ENCODE peak calls at places on chromosomes 3 and 15, in four cellular contexts. One of them, this sample, is unnamed.

GRCh38 chr3:108645364-108645763 is 55.8 kb downstream of the DZIP3 start:
- DNase-seq in K562: no peak
- DNase-seq in H1: no peak
- DNase-seq in GM12878: no peak
- DNase-seq in this sample: no peak

GRCh38 chr15:77228831-77229230 is 157.9 kb upstream of the TSPAN3 start:
- DNase-seq in K562: no peak
- DNase-seq in H1: no peak
- DNase-seq in GM12878: no peak
- DNase-seq in this sample: no peak

GRCh38 chr3:176362191-176362731 is 835.0 kb downstream of the TBL1XR1 start:
- DNase-seq in K562: no peak
- DNase-seq in GM12878: no peak
- DNase-seq in H1: no peak
- DNase-seq in this sample: no peak

GRCh38 chr3:151328298-151329036 is 882 bp downstream of the P2RY13 start:
- DNase-seq in H1: no peak
- DNase-seq in GM12878: no peak
- DNase-seq in K562: no peak
- DNase-seq in this sample: no peak

GRCh38 chr15:63329567-63330350 is 51.9 kb downstream of the CA12 start:
- DNase-seq in K562: no peak
- DNase-seq in GM12878: no peak
- DNase-seq in H1: no peak
- DNase-seq in this sample: no peak

GRCh38 chr15:77410701-77411613 is 8.9 kb downstream of the PEAK1 start:
- DNase-seq in H1: no peak
- DNase-seq in K562: no peak
- DNase-seq in GM12878: no peak
- DNase-seq in this sample: no peak

GRCh38 chr15:52378746-52379394 is 83.3 kb upstream of the MYO5C start:
- DNase-seq in H1: no peak
- DNase-seq in GM12878: peak; percentile 77
- DNase-seq in K562: no peak
- DNase-seq in this sample: no peak

GRCh38 chr3:116077557-116077956 is 367.7 kb downstream of the LSAMP start:
- DNase-seq in GM12878: no peak
- DNase-seq in K562: no peak
- DNase-seq in H1: no peak
- DNase-seq in this sample: no peak

GRCh38 chr15:66043264-66043663 is 174.0 kb downstream of the RAB11A start:
- DNase-seq in K562: no peak
- DNase-seq in H1: no peak
- DNase-seq in GM12878: no peak
- DNase-seq in this sample: no peak

GRCh38 chr3:99218468-99218867 is 317.0 kb upstream of the DCBLD2 start:
- DNase-seq in H1: no peak
- DNase-seq in GM12878: no peak
- DNase-seq in K562: no peak
- DNase-seq in this sample: peak; percentile 0

GRCh38 chr3:81716870-81717509 is 44.5 kb downstream of the GBE1 start:
- DNase-seq in K562: no peak
- DNase-seq in GM12878: no peak
- DNase-seq in H1: no peak
- DNase-seq in this sample: no peak

GRCh38 chr15:69806287-69806915 is 291.3 kb downstream of the TLE3 start:
- DNase-seq in GM12878: no peak
- DNase-seq in K562: no peak
- DNase-seq in H1: no peak
- DNase-seq in this sample: no peak

GRCh38 chr3:189324538-189325138 is 152.9 kb downstream of the TPRG1 start:
- DNase-seq in K562: no peak
- DNase-seq in H1: no peak
- DNase-seq in GM12878: peak; percentile 94
- DNase-seq in this sample: peak; percentile 99

DNA sequence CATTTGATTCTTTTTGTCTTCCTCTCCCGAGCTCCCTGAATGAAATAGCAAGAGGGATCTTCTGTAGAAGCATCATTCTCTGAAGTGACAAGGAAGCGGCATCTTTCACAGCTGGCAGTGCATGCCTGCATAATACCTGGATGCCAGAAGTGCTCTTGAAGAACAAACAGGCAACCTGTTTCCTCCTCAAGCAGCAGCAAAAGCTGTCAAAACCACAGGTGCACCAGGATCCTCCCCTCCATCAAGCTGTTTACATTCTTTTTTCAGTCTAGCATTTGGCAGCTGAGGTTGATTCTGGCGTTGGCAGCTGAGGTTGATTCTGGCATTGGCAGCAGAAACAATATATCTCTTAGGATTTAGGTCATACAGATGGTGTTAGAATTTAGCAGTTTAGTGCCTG is 979.0 kb downstream of the TUSC7 start:
- DNase-seq in H1: no peak
- DNase-seq in K562: no peak
- DNase-seq in GM12878: no peak
- DNase-seq in this sample: no peak
- TF ChIP-seq EGR1 in H1: no peak
- TF ChIP-seq EGR1 in K562: no peak
- TF ChIP-seq EGR1 in GM12878: no peak
- TF ChIP-seq EGR1 in this sample: no peak

GRCh38 chr15:89366656-89367393 is 32.2 kb upstream of the POLG start:
- DNase-seq in H1: no peak
- DNase-seq in GM12878: no peak
- DNase-seq in K562: no peak
- DNase-seq in this sample: no peak
- TF ChIP-seq EZH2 in H1: peak; percentile 51
- TF ChIP-seq EZH2 in GM12878: no peak
- TF ChIP-seq EZH2 in K562: no peak
- TF ChIP-seq EZH2 in this sample: no peak

GRCh38 chr3:48879307-48879993 is 19.2 kb downstream of the SLC25A20 start:
- DNase-seq in K562: no peak
- DNase-seq in H1: no peak
- DNase-seq in GM12878: no peak
- DNase-seq in this sample: no peak
- H3K4me3 ChIP-seq in K562: no peak overlapping the region
- H3K4me3 ChIP-seq in H1: no peak overlapping the region
- H3K4me3 ChIP-seq in GM12878: no peak overlapping the region
- H3K4me3 ChIP-seq in this sample: no peak overlapping the region

GRCh38 chr3:110615454-110615853 is 456.2 kb upstream of the NECTIN3 start:
- DNase-seq in K562: no peak
- DNase-seq in H1: no peak
- DNase-seq in GM12878: no peak
- DNase-seq in this sample: no peak

GRCh38 chr3:110620118-110620517 is 451.5 kb upstream of the NECTIN3 start:
- DNase-seq in K562: no peak
- DNase-seq in GM12878: no peak
- DNase-seq in H1: no peak
- DNase-seq in this sample: no peak

GRCh38 chr3:110623571-110623970 is 448.0 kb upstream of the NECTIN3 start:
- DNase-seq in GM12878: no peak
- DNase-seq in H1: no peak
- DNase-seq in K562: no peak
- DNase-seq in this sample: no peak

GRCh38 chr3:110614181-110614580 is 457.4 kb upstream of the NECTIN3 start:
- DNase-seq in GM12878: no peak
- DNase-seq in H1: no peak
- DNase-seq in K562: no peak
- DNase-seq in this sample: no peak

DNA sequence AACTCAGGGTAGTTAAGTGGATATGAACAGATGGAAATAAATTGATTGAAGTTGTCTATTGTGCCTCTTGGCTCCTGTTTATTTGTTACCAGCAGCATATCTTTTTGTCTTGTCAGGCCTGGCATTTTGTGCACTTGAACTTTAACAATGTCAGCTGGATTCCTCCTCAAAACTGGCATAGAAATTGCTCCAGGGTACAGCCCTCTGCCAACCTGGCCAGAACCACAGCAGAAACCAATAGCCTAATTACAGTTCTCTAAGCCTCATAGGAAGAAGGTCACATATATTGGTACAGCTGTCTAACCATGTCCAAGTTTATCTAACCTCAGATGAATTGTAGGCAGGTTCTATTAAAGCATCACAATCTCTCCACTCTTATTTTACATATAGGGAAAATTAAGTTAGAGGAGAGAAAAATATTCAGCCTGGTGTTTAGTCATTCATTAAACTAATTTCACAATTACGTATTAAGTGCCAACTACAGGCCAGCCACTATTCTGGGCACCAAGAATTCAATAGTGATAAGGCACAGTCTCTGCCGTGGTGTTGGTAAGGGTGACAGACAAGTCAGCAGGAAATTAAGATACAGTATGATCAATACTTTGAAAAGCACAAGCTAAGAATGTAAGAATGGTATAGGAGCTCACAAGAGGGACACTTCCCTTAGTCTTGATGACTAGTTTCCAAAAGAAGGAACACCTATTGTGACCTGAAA is 452.9 kb upstream of the NECTIN3 start:
- DNase-seq in K562: no peak
- DNase-seq in GM12878: no peak
- DNase-seq in H1: no peak
- DNase-seq in this sample: no peak
- TF ChIP-seq EGR1 in K562: no peak
- TF ChIP-seq EGR1 in GM12878: no peak
- TF ChIP-seq EGR1 in H1: no peak
- TF ChIP-seq EGR1 in this sample: no peak

GRCh38 chr15:83206971-83207621 is 527 bp downstream of the HDGFL3 start:
- DNase-seq in H1: peak; percentile 71
- DNase-seq in K562: peak; percentile 66
- DNase-seq in GM12878: no peak
- DNase-seq in this sample: no peak
- TF ChIP-seq EZH2 in H1: no peak
- TF ChIP-seq EZH2 in K562: no peak
- TF ChIP-seq EZH2 in GM12878: no peak
- TF ChIP-seq EZH2 in this sample: no peak

DNA sequence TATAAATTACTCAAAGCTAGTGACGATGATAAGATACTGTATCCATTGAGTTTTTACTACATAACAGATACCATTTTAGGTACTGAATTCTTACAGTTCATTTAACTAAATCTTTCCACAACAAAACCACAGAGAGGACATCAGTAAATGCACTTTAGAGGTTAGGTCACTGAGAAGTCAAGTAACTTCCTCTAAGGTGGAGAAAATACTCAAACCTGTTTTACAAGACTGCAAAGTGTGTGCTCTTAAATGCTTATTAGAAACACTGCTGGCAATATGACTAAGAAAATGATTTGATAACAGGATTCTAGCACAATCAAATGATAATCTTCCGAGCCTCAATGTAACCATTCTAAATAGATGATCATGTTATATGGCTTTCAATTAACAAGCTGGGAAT is 99.4 kb downstream of the UBE3A start:
- DNase-seq in K562: no peak
- DNase-seq in GM12878: no peak
- DNase-seq in H1: no peak
- DNase-seq in this sample: no peak
- H3K4me3 ChIP-seq in K562: no peak overlapping the region
- H3K4me3 ChIP-seq in GM12878: no peak overlapping the region
- H3K4me3 ChIP-seq in H1: no peak overlapping the region
- H3K4me3 ChIP-seq in this sample: no peak overlapping the region

DNA sequence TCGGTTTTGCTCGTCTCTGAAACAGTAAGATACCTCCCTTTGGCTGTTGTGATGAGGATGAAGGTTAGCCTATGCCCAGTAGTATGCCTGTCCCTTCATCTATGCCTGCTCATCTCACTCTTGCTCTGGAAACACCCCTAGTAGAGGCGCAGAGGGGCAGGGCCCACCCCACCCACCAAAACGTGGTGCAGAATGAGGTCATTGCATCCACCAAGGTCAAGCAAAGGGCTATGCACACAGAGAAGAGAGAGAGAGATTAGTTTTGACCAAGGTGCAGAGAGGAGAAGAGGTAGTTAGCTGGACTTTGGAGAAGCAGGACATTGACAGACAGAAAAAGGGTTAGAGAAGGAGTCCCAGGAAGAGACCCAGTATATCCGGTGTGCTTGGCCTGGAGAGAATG is 119.9 kb downstream of the CORO2B start:
- DNase-seq in GM12878: no peak
- DNase-seq in H1: no peak
- DNase-seq in K562: no peak
- DNase-seq in this sample: no peak
- TF ChIP-seq EGR1 in GM12878: no peak
- TF ChIP-seq EGR1 in H1: no peak
- TF ChIP-seq EGR1 in K562: no peak
- TF ChIP-seq EGR1 in this sample: no peak

GRCh38 chr3:185153170-185153733 is 392 bp upstream of the C3orf70 start:
- DNase-seq in H1: peak; percentile 79
- DNase-seq in GM12878: no peak
- DNase-seq in K562: no peak
- DNase-seq in this sample: no peak
- TF ChIP-seq EZH2 in H1: no peak
- TF ChIP-seq EZH2 in GM12878: no peak
- TF ChIP-seq EZH2 in K562: no peak
- TF ChIP-seq EZH2 in this sample: no peak